ENCODE peak calls at places on chromosome 2, in nine cellular contexts. One of them, this sample, is unnamed.

GRCh38 chr2:113278073-113278811 is 479 bp downstream of the PAX8 start:
- DNase-seq in GM12878: no peak
- DNase-seq in OCI-LY7: no peak
- DNase-seq in adrenal gland: no peak
- DNase-seq in psoas muscle: no peak
- DNase-seq in CD8-positive, alpha-beta T cell: no peak
- DNase-seq in PC-3: no peak
- DNase-seq in H1: peak; percentile 62
- DNase-seq in heart right ventricle: no peak
- DNase-seq in this sample: no peak

GRCh38 chr2:39732492-39732891 is 46.6 kb downstream of the THUMPD2 start:
- DNase-seq in GM12878: no peak
- DNase-seq in OCI-LY7: no peak
- DNase-seq in heart right ventricle: no peak
- DNase-seq in H1: no peak
- DNase-seq in CD8-positive, alpha-beta T cell: no peak
- DNase-seq in psoas muscle: no peak
- DNase-seq in adrenal gland: no peak
- DNase-seq in PC-3: no peak
- DNase-seq in this sample: no peak

GRCh38 chr2:201796478-201796865 is 9.9 kb upstream of the CDK15 start:
- DNase-seq in CD8-positive, alpha-beta T cell: no peak
- DNase-seq in PC-3: peak; percentile 26
- DNase-seq in heart right ventricle: no peak
- DNase-seq in psoas muscle: no peak
- DNase-seq in GM12878: no peak
- DNase-seq in H1: no peak
- DNase-seq in adrenal gland: no peak
- DNase-seq in OCI-LY7: no peak
- DNase-seq in this sample: no peak

GRCh38 chr2:113896791-113897190 is 6.9 kb downstream of the ACTR3 start:
- DNase-seq in OCI-LY7: no peak
- DNase-seq in psoas muscle: no peak
- DNase-seq in PC-3: no peak
- DNase-seq in CD8-positive, alpha-beta T cell: no peak
- DNase-seq in adrenal gland: no peak
- DNase-seq in heart right ventricle: no peak
- DNase-seq in GM12878: no peak
- DNase-seq in H1: no peak
- DNase-seq in this sample: no peak

GRCh38 chr2:108409768-108410167 is 32.0 kb downstream of the SULT1C4 start:
- DNase-seq in PC-3: no peak
- DNase-seq in heart right ventricle: no peak
- DNase-seq in CD8-positive, alpha-beta T cell: no peak
- DNase-seq in OCI-LY7: no peak
- DNase-seq in H1: no peak
- DNase-seq in GM12878: no peak
- DNase-seq in adrenal gland: no peak
- DNase-seq in psoas muscle: no peak
- DNase-seq in this sample: no peak

GRCh38 chr2:223894968-223895367 is 50.2 kb downstream of the WDFY1 start:
- DNase-seq in adrenal gland: no peak
- DNase-seq in CD8-positive, alpha-beta T cell: no peak
- DNase-seq in PC-3: no peak
- DNase-seq in heart right ventricle: no peak
- DNase-seq in OCI-LY7: peak; percentile 13
- DNase-seq in H1: no peak
- DNase-seq in GM12878: no peak
- DNase-seq in psoas muscle: no peak
- DNase-seq in this sample: no peak

GRCh38 chr2:69549421-69549820 is 94.1 kb downstream of the AAK1 start:
- DNase-seq in psoas muscle: no peak
- DNase-seq in heart right ventricle: no peak
- DNase-seq in GM12878: no peak
- DNase-seq in OCI-LY7: no peak
- DNase-seq in H1: no peak
- DNase-seq in adrenal gland: no peak
- DNase-seq in PC-3: peak; percentile 59
- DNase-seq in CD8-positive, alpha-beta T cell: no peak
- DNase-seq in this sample: peak; percentile 40

GRCh38 chr2:181646415-181646987 is 10.4 kb downstream of the CERKL start:
- DNase-seq in CD8-positive, alpha-beta T cell: no peak
- DNase-seq in heart right ventricle: no peak
- DNase-seq in psoas muscle: no peak
- DNase-seq in H1: no peak
- DNase-seq in PC-3: no peak
- DNase-seq in adrenal gland: no peak
- DNase-seq in OCI-LY7: no peak
- DNase-seq in GM12878: no peak
- DNase-seq in this sample: no peak

GRCh38 chr2:227325824-227326195 is 759 bp downstream of the MFF start:
- DNase-seq in psoas muscle: no peak
- DNase-seq in OCI-LY7: peak; percentile 26
- DNase-seq in adrenal gland: peak; percentile 48
- DNase-seq in heart right ventricle: peak; percentile 30
- DNase-seq in PC-3: peak; percentile 62
- DNase-seq in CD8-positive, alpha-beta T cell: peak; percentile 51
- DNase-seq in GM12878: no peak
- DNase-seq in H1: no peak
- DNase-seq in this sample: peak; percentile 33

GRCh38 chr2:189350515-189351209 is 90.6 kb upstream of the WDR75 start:
- DNase-seq in PC-3: peak; percentile 69
- DNase-seq in psoas muscle: no peak
- DNase-seq in H1: no peak
- DNase-seq in OCI-LY7: no peak
- DNase-seq in heart right ventricle: no peak
- DNase-seq in CD8-positive, alpha-beta T cell: no peak
- DNase-seq in adrenal gland: peak; percentile 7
- DNase-seq in GM12878: no peak
- DNase-seq in this sample: peak; percentile 92

GRCh38 chr2:43445248-43445647 is 150.6 kb downstream of the THADA start:
- DNase-seq in psoas muscle: no peak
- DNase-seq in CD8-positive, alpha-beta T cell: no peak
- DNase-seq in H1: no peak
- DNase-seq in GM12878: no peak
- DNase-seq in heart right ventricle: no peak
- DNase-seq in OCI-LY7: no peak
- DNase-seq in PC-3: no peak
- DNase-seq in adrenal gland: no peak
- DNase-seq in this sample: peak; percentile 87

GRCh38 chr2:205683179-205683978 is 1.1 kb downstream of the NRP2 start:
- DNase-seq in adrenal gland: no peak
- DNase-seq in CD8-positive, alpha-beta T cell: no peak
- DNase-seq in OCI-LY7: no peak
- DNase-seq in psoas muscle: no peak
- DNase-seq in PC-3: peak; percentile 19
- DNase-seq in heart right ventricle: no peak
- DNase-seq in H1: peak; percentile 40
- DNase-seq in GM12878: no peak
- DNase-seq in this sample: no peak

GRCh38 chr2:227612546-227613271 is 1.9 kb downstream of the SCYGR3 start:
- DNase-seq in adrenal gland: no peak
- DNase-seq in CD8-positive, alpha-beta T cell: no peak
- DNase-seq in PC-3: no peak
- DNase-seq in GM12878: no peak
- DNase-seq in OCI-LY7: no peak
- DNase-seq in psoas muscle: no peak
- DNase-seq in heart right ventricle: no peak
- DNase-seq in H1: no peak
- DNase-seq in this sample: no peak

GRCh38 chr2:88754585-88755305 is 63.3 kb downstream of the RPIA start:
- DNase-seq in PC-3: no peak
- DNase-seq in CD8-positive, alpha-beta T cell: no peak
- DNase-seq in GM12878: no peak
- DNase-seq in psoas muscle: no peak
- DNase-seq in adrenal gland: no peak
- DNase-seq in heart right ventricle: no peak
- DNase-seq in OCI-LY7: peak; percentile 70
- DNase-seq in H1: no peak
- DNase-seq in this sample: no peak

GRCh38 chr2:8509613-8510012 is 172.2 kb upstream of the ID2 start:
- DNase-seq in psoas muscle: no peak
- DNase-seq in PC-3: no peak
- DNase-seq in GM12878: no peak
- DNase-seq in heart right ventricle: no peak
- DNase-seq in H1: no peak
- DNase-seq in OCI-LY7: no peak
- DNase-seq in CD8-positive, alpha-beta T cell: no peak
- DNase-seq in adrenal gland: no peak
- DNase-seq in this sample: no peak

DNA sequence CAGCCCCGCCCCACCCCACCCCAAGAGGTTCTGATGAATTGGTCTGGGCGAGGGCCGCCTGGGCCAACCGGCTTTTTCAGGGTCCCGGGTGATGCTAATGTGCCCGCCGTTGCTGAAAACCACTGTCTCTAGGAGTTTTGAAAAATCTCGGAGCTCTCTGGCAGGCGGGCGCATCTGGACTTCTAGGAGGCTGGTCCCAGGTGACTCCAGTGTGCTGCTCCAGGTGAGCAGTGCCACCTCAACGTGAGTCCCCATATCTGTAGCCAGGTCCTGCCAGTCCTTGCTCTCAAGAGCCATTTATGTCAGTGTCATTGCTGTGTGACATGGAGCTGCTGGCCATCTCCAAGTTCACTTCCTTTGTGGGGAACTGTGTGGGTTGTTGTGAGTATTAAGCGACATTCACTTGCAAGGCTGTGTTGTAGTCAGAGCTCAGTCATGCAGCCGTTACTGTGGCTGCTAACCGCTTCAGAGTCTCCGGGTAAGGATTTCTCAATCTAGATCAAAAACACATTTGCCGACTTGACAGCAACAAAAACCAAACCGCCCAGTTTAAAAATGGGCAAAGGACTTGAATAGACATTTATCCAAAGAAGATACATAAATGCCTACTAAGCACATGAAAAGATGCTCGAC is at the start of gene RFX8:
- DNase-seq in OCI-LY7: no peak
- DNase-seq in adrenal gland: peak; percentile 3
- DNase-seq in PC-3: peak; percentile 53
- DNase-seq in heart right ventricle: no peak
- DNase-seq in CD8-positive, alpha-beta T cell: peak; percentile 69
- DNase-seq in GM12878: no peak
- DNase-seq in H1: peak; percentile 57
- DNase-seq in psoas muscle: peak; percentile 20
- DNase-seq in this sample: peak; percentile 84
- H3K4me3 ChIP-seq in OCI-LY7: no peak within 1 kb of the TSS
- H3K4me3 ChIP-seq in adrenal gland: no peak within 1 kb of the TSS
- H3K4me3 ChIP-seq in PC-3: peak within 1 kb of the TSS; percentile 69
- H3K4me3 ChIP-seq in heart right ventricle: peak within 1 kb of the TSS; percentile 44
- H3K4me3 ChIP-seq in CD8-positive, alpha-beta T cell: peak within 1 kb of the TSS; percentile 36
- H3K4me3 ChIP-seq in GM12878: no peak within 1 kb of the TSS
- H3K4me3 ChIP-seq in H1: peak within 1 kb of the TSS; percentile 46
- H3K4me3 ChIP-seq in psoas muscle: peak within 1 kb of the TSS; percentile 74
- H3K4me3 ChIP-seq in this sample: peak within 1 kb of the TSS; percentile 65

DNA sequence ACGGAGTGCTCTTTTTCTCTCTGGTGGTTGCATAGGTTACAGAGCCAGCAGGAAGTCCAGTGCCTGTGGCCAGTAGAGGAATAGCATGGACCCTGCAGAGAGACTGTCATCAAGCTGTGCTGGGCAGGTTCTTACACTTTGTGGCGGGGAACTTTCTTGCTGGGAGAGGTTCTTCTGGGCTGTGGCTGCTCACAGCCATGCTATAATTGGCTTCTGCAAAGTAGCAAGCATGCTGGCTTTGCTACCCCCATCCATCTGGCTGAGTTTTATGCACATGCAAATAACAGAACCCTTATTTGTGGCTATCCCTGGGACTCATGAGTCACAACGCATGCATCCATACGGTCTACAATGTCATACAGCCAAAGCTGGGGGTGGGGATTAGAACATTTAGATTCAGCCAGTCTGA is 68.9 kb downstream of the PLCL1 start:
- DNase-seq in OCI-LY7: no peak
- DNase-seq in psoas muscle: no peak
- DNase-seq in adrenal gland: no peak
- DNase-seq in GM12878: no peak
- DNase-seq in PC-3: peak; percentile 26
- DNase-seq in CD8-positive, alpha-beta T cell: no peak
- DNase-seq in H1: no peak
- DNase-seq in heart right ventricle: no peak
- DNase-seq in this sample: peak; percentile 75
- TF ChIP-seq CTCF in OCI-LY7: no peak
- TF ChIP-seq CTCF in psoas muscle: no peak
- TF ChIP-seq CTCF in adrenal gland: no peak
- TF ChIP-seq CTCF in GM12878: no peak
- TF ChIP-seq CTCF in PC-3: no peak
- TF ChIP-seq CTCF in CD8-positive, alpha-beta T cell: no peak
- TF ChIP-seq CTCF in H1: peak; percentile 21
- TF ChIP-seq CTCF in heart right ventricle: no peak
- TF ChIP-seq CTCF in this sample: peak; percentile 53

DNA sequence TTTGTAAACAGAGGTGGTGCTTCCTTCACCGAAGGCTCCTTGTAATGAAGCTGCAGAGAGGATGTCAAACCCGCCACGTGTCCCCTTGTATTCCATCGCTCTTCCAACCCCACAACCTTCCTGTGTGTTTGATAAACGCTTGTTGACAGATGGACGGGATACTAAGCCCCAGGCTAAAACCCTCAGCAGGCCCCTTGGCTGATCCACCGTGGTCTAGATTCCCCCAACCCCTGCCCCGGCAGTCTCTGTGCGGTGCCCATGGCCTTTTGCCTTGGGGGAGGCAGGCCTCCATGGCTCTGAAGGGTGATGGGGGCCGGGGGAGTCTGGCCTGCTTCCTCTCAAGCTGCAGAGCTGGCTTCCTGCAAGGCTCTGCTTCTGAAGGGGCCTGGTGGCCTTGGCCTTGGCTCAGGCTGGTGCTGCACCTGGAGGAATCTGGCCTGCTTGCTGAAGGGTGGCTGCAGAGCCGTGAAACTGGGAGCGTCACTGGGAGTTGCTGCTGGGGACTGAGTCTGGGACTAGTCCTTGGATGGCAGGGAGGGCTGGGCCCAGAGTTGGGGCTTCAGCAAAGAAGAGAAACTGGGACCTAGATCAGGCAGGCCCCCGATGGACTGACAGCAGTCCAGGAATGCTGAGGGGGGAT is 9.6 kb upstream of the NTSR2 start:
- DNase-seq in OCI-LY7: no peak
- DNase-seq in PC-3: no peak
- DNase-seq in CD8-positive, alpha-beta T cell: no peak
- DNase-seq in heart right ventricle: no peak
- DNase-seq in psoas muscle: no peak
- DNase-seq in H1: no peak
- DNase-seq in GM12878: no peak
- DNase-seq in adrenal gland: no peak
- DNase-seq in this sample: no peak
- H3K27ac ChIP-seq in OCI-LY7: no peak overlapping the region
- H3K27ac ChIP-seq in PC-3: no peak overlapping the region
- H3K27ac ChIP-seq in CD8-positive, alpha-beta T cell: no peak overlapping the region
- H3K27ac ChIP-seq in heart right ventricle: no peak overlapping the region
- H3K27ac ChIP-seq in psoas muscle: peak overlapping the region; percentile 83
- H3K27ac ChIP-seq in H1: no peak overlapping the region
- H3K27ac ChIP-seq in GM12878: no peak overlapping the region
- H3K27ac ChIP-seq in adrenal gland: no peak overlapping the region
- H3K27ac ChIP-seq in this sample: no peak overlapping the region

DNA sequence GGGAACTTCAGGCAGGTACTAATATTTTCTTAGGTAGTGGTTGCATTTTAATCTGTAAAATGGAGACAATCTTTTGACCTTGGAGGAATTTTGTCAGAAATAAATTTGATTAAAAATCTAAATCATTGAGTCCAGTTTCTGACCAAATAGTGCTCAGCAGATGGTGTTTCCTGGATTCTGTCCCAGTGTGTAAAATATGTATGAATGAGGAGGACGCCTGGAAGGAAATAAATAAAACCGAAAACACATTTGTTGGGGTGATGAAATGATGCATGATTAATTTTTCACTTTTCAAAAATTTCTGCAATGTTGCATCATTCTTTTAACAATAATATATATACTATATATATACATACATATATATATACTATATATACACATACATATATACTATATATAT is 261.1 kb upstream of the TRIB2 start:
- DNase-seq in PC-3: no peak
- DNase-seq in H1: no peak
- DNase-seq in GM12878: no peak
- DNase-seq in OCI-LY7: no peak
- DNase-seq in heart right ventricle: no peak
- DNase-seq in adrenal gland: no peak
- DNase-seq in psoas muscle: no peak
- DNase-seq in CD8-positive, alpha-beta T cell: no peak
- DNase-seq in this sample: no peak
- H3K4me3 ChIP-seq in PC-3: no peak overlapping the region
- H3K4me3 ChIP-seq in H1: no peak overlapping the region
- H3K4me3 ChIP-seq in GM12878: no peak overlapping the region
- H3K4me3 ChIP-seq in OCI-LY7: no peak overlapping the region
- H3K4me3 ChIP-seq in heart right ventricle: no peak overlapping the region
- H3K4me3 ChIP-seq in adrenal gland: no peak overlapping the region
- H3K4me3 ChIP-seq in psoas muscle: no peak overlapping the region
- H3K4me3 ChIP-seq in CD8-positive, alpha-beta T cell: no peak overlapping the region
- H3K4me3 ChIP-seq in this sample: no peak overlapping the region

This sample was measured in brain microvascular endothelial cell.